ENCODE peak calls at places on chromosomes 2 and 18, in nine cellular contexts. One of them, this sample, is unnamed.

GRCh38 chr2:24907106-24907505 is 12.9 kb downstream of the ADCY3 start:
- DNase-seq in right cardiac atrium: no peak
- DNase-seq in naive B cell: no peak
- DNase-seq in GM20000: no peak
- DNase-seq in HEK293T: no peak
- DNase-seq in fibroblast of lung: peak; percentile 10
- DNase-seq in GM06990: no peak
- DNase-seq in GDM1: no peak
- DNase-seq in stimulated activated CD4-positive, alpha-beta T cell treated with anti-CD3 and anti-CD28 coated beads, Interleukin-4, amount 100 ng/mL, for 1 hour: no peak
- DNase-seq in this sample: no peak

GRCh38 chr2:64632855-64633819 is 20.6 kb downstream of the SERTAD2 start:
- DNase-seq in stimulated activated CD4-positive, alpha-beta T cell treated with anti-CD3 and anti-CD28 coated beads, Interleukin-4, amount 100 ng/mL, for 1 hour: no peak
- DNase-seq in GM06990: no peak
- DNase-seq in fibroblast of lung: no peak
- DNase-seq in HEK293T: no peak
- DNase-seq in GM20000: no peak
- DNase-seq in naive B cell: no peak
- DNase-seq in GDM1: no peak
- DNase-seq in right cardiac atrium: no peak
- DNase-seq in this sample: no peak

GRCh38 chr2:83665894-83666293 is 793.2 kb downstream of the SUCLG1 start:
- DNase-seq in GM20000: no peak
- DNase-seq in HEK293T: no peak
- DNase-seq in fibroblast of lung: peak; percentile 0
- DNase-seq in right cardiac atrium: no peak
- DNase-seq in GDM1: no peak
- DNase-seq in naive B cell: no peak
- DNase-seq in GM06990: no peak
- DNase-seq in stimulated activated CD4-positive, alpha-beta T cell treated with anti-CD3 and anti-CD28 coated beads, Interleukin-4, amount 100 ng/mL, for 1 hour: no peak
- DNase-seq in this sample: no peak

GRCh38 chr2:128346811-128347558 is 28.3 kb upstream of the HS6ST1 start:
- DNase-seq in HEK293T: no peak
- DNase-seq in fibroblast of lung: no peak
- DNase-seq in right cardiac atrium: no peak
- DNase-seq in GM06990: no peak
- DNase-seq in GM20000: no peak
- DNase-seq in stimulated activated CD4-positive, alpha-beta T cell treated with anti-CD3 and anti-CD28 coated beads, Interleukin-4, amount 100 ng/mL, for 1 hour: no peak
- DNase-seq in naive B cell: no peak
- DNase-seq in GDM1: no peak
- DNase-seq in this sample: no peak

GRCh38 chr2:24124003-24124585 is 825 bp downstream of the FAM228B start:
- DNase-seq in stimulated activated CD4-positive, alpha-beta T cell treated with anti-CD3 and anti-CD28 coated beads, Interleukin-4, amount 100 ng/mL, for 1 hour: no peak
- DNase-seq in fibroblast of lung: peak; percentile 59
- DNase-seq in right cardiac atrium: no peak
- DNase-seq in HEK293T: no peak
- DNase-seq in GDM1: no peak
- DNase-seq in GM20000: no peak
- DNase-seq in naive B cell: no peak
- DNase-seq in GM06990: no peak
- DNase-seq in this sample: peak; percentile 54

GRCh38 chr2:112693596-112693995 is 27.2 kb upstream of the NT5DC4 start:
- DNase-seq in fibroblast of lung: no peak
- DNase-seq in GM20000: no peak
- DNase-seq in right cardiac atrium: no peak
- DNase-seq in naive B cell: no peak
- DNase-seq in stimulated activated CD4-positive, alpha-beta T cell treated with anti-CD3 and anti-CD28 coated beads, Interleukin-4, amount 100 ng/mL, for 1 hour: no peak
- DNase-seq in HEK293T: no peak
- DNase-seq in GDM1: no peak
- DNase-seq in GM06990: no peak
- DNase-seq in this sample: no peak

GRCh38 chr18:47100214-47100831 is 50.0 kb downstream of the HDHD2 start:
- DNase-seq in naive B cell: peak; percentile 40
- DNase-seq in fibroblast of lung: peak; percentile 62
- DNase-seq in HEK293T: peak; percentile 49
- DNase-seq in right cardiac atrium: peak; percentile 47
- DNase-seq in GM06990: no peak
- DNase-seq in GDM1: no peak
- DNase-seq in stimulated activated CD4-positive, alpha-beta T cell treated with anti-CD3 and anti-CD28 coated beads, Interleukin-4, amount 100 ng/mL, for 1 hour: peak; percentile 50
- DNase-seq in GM20000: peak; percentile 47
- DNase-seq in this sample: peak; percentile 80

GRCh38 chr18:22846088-22846683 is 86.9 kb upstream of the RBBP8 start:
- DNase-seq in right cardiac atrium: no peak
- DNase-seq in stimulated activated CD4-positive, alpha-beta T cell treated with anti-CD3 and anti-CD28 coated beads, Interleukin-4, amount 100 ng/mL, for 1 hour: no peak
- DNase-seq in naive B cell: no peak
- DNase-seq in HEK293T: peak; percentile 45
- DNase-seq in GM20000: peak; percentile 10
- DNase-seq in fibroblast of lung: peak; percentile 47
- DNase-seq in GDM1: no peak
- DNase-seq in GM06990: no peak
- DNase-seq in this sample: peak; percentile 46

GRCh38 chr2:40197121-40197520 is 254.8 kb downstream of the SLC8A1 start:
- DNase-seq in GDM1: no peak
- DNase-seq in GM06990: no peak
- DNase-seq in fibroblast of lung: no peak
- DNase-seq in naive B cell: no peak
- DNase-seq in stimulated activated CD4-positive, alpha-beta T cell treated with anti-CD3 and anti-CD28 coated beads, Interleukin-4, amount 100 ng/mL, for 1 hour: no peak
- DNase-seq in HEK293T: no peak
- DNase-seq in GM20000: no peak
- DNase-seq in right cardiac atrium: no peak
- DNase-seq in this sample: no peak

This sample was measured in astrocyte of the hippocampus.